ENCODE peak calls at places on chromosomes 11 and 22, in six cellular contexts. E, B, T, W, R and M are unnamed samples.

GRCh38 chr11:103978588-103979580 is 57.6 kb upstream of the DDI1 start:
- DNase-seq in E (no peak), B (no peak), T (no peak), W (no peak), R (no peak), M (no peak)

GRCh38 chr11:66692446-66692845 is 14.8 kb upstream of the RBM4B start:
- DNase-seq in E (no peak), B (no peak), T (no peak), W (no peak), R (no peak), M (no peak)

GRCh38 chr22:21726650-21727049 is 8.9 kb downstream of the YPEL1 start:
- DNase-seq in E (peak; percentile 20), B (no peak), T (peak; percentile 77), W (peak; percentile 57), R (no peak), M (peak; percentile 55)

GRCh38 chr11:13016415-13016814 is 7.3 kb downstream of the RASSF10 start:
- DNase-seq in E (no peak), B (no peak), T (no peak), W (no peak), R (peak; percentile 37), M (peak; percentile 1)

GRCh38 chr11:102323542-102324261 is 6.4 kb downstream of the BIRC3 start:
- DNase-seq in E (no peak), B (no peak), T (no peak), W (no peak), R (no peak), M (no peak)

GRCh38 chr22:30947821-30948454 is 20.6 kb downstream of the MORC2 start:
- DNase-seq in E (no peak), B (no peak), T (peak; percentile 15), W (peak; percentile 26), R (peak; percentile 63), M (peak; percentile 49)

GRCh38 chr11:569273-569885 is 6.9 kb upstream of the PHRF1 start:
- DNase-seq in E (no peak), B (no peak), T (no peak), W (no peak), R (no peak), M (no peak)

GRCh38 chr22:47816121-47816915 is 1053.9 kb downstream of the TBC1D22A start:
- DNase-seq in E (no peak), B (no peak), T (no peak), W (no peak), R (no peak), M (no peak)

GRCh38 chr22:23504522-23504921 is 75.6 kb downstream of the IGLL1 start:
- DNase-seq in E (no peak), B (no peak), T (no peak), W (no peak), R (no peak), M (peak; percentile 37)

GRCh38 chr11:119741369-119742262 is 12.6 kb upstream of the NECTIN1 start:
- DNase-seq in E (peak; percentile 58), B (no peak), T (peak; percentile 83), W (peak; percentile 21), R (peak; percentile 20), M (peak; percentile 56)

GRCh38 chr11:35144103-35144741 is 5.3 kb downstream of the CD44 start:
- DNase-seq in E (no peak), B (peak; percentile 85), T (no peak), W (no peak), R (no peak), M (peak; percentile 86)

GRCh38 chr22:19884161-19884953 is 29.7 kb upstream of the GNB1L start:
- DNase-seq in E (no peak), B (no peak), T (no peak), W (no peak), R (no peak), M (no peak)

GRCh38 chr22:41501209-41501608 is 32.3 kb downstream of the ACO2 start:
- DNase-seq in E (peak; percentile 33), B (peak; percentile 27), T (no peak), W (peak; percentile 23), R (peak; percentile 16), M (peak; percentile 48)

GRCh38 chr22:49962012-49962750 is 1.6 kb downstream of the PIM3 start:
- DNase-seq in E (peak; percentile 46), B (no peak), T (peak; percentile 64), W (peak; percentile 87), R (peak; percentile 96), M (peak; percentile 84)

GRCh38 chr11:102653744-102654291 is 28.7 kb upstream of the MMP20 start:
- DNase-seq in E (no peak), B (no peak), T (no peak), W (no peak), R (no peak), M (no peak)

GRCh38 chr11:35682230-35683195 is 19.9 kb downstream of the TRIM44 start:
- DNase-seq in E (no peak), B (no peak), T (no peak), W (no peak), R (peak; percentile 10), M (no peak)

GRCh38 chr11:114774599-114775365 is 96.5 kb downstream of the NXPE2 start:
- DNase-seq in E (peak; percentile 7), B (no peak), T (peak; percentile 68), W (peak; percentile 51), R (peak; percentile 49), M (peak; percentile 70)

GRCh38 chr11:132056689-132057088 is 686.3 kb downstream of the NTM start:
- DNase-seq in E (no peak), B (no peak), T (no peak), W (no peak), R (no peak), M (peak; percentile 11)

GRCh38 chr11:117096140-117096972 is 1.9 kb downstream of the SIK3 start:
- DNase-seq in E (no peak), B (peak; percentile 77), T (no peak), W (peak; percentile 78), R (no peak), M (peak; percentile 92)

GRCh38 chr11:60934790-60935605 is 10.7 kb downstream of the TMEM132A start:
- DNase-seq in E (no peak), B (no peak), T (no peak), W (no peak), R (no peak), M (no peak)

GRCh38 chr11:47236482-47236881 is 12.1 kb downstream of the ACP2 start:
- DNase-seq in E (no peak), B (no peak), T (no peak), W (no peak), R (peak; percentile 43), M (no peak)

GRCh38 chr11:119472186-119472855 is 49.3 kb upstream of the THY1 start:
- DNase-seq in E (no peak), B (no peak), T (no peak), W (peak; percentile 84), R (no peak), M (no peak)

GRCh38 chr11:63882555-63883242 is 34.3 kb downstream of the RCOR2 start:
- DNase-seq in E (no peak), B (no peak), T (no peak), W (no peak), R (no peak), M (peak; percentile 93)

GRCh38 chr11:121844016-121844415 is 272.0 kb downstream of the BLID start:
- DNase-seq in E (no peak), B (no peak), T (no peak), W (no peak), R (no peak), M (peak; percentile 4)

GRCh38 chr11:6995703-6996102 is 24.4 kb downstream of the ZNF214 start:
- DNase-seq in E (no peak), B (no peak), T (no peak), W (no peak), R (no peak), M (no peak)

GRCh38 chr22:45546333-45547015 is 43.8 kb downstream of the FBLN1 start:
- DNase-seq in E (no peak), B (no peak), T (no peak), W (no peak), R (no peak), M (no peak)

GRCh38 chr11:1330473-1330872 is 21.0 kb upstream of the TOLLIP start:
- DNase-seq in E (no peak), B (no peak), T (no peak), W (no peak), R (no peak), M (no peak)

GRCh38 chr11:72242141-72242540 is 1.8 kb downstream of the PHOX2A start:
- DNase-seq in E (no peak), B (no peak), T (no peak), W (no peak), R (no peak), M (no peak)

GRCh38 chr11:77213029-77213579 is 85.1 kb downstream of the MYO7A start:
- DNase-seq in E (no peak), B (no peak), T (no peak), W (no peak), R (no peak), M (no peak)

GRCh38 chr11:68839054-68839865 is 2.5 kb downstream of the CPT1A start:
- DNase-seq in E (peak; percentile 94), B (peak; percentile 59), T (peak; percentile 94), W (peak; percentile 86), R (peak; percentile 98), M (peak; percentile 98)
- TF ChIP-seq POLR2A in E (no peak), B (peak; percentile 77), T (peak; percentile 55), W (peak; percentile 15), R (peak; percentile 21), M (peak; percentile 83)

DNA sequence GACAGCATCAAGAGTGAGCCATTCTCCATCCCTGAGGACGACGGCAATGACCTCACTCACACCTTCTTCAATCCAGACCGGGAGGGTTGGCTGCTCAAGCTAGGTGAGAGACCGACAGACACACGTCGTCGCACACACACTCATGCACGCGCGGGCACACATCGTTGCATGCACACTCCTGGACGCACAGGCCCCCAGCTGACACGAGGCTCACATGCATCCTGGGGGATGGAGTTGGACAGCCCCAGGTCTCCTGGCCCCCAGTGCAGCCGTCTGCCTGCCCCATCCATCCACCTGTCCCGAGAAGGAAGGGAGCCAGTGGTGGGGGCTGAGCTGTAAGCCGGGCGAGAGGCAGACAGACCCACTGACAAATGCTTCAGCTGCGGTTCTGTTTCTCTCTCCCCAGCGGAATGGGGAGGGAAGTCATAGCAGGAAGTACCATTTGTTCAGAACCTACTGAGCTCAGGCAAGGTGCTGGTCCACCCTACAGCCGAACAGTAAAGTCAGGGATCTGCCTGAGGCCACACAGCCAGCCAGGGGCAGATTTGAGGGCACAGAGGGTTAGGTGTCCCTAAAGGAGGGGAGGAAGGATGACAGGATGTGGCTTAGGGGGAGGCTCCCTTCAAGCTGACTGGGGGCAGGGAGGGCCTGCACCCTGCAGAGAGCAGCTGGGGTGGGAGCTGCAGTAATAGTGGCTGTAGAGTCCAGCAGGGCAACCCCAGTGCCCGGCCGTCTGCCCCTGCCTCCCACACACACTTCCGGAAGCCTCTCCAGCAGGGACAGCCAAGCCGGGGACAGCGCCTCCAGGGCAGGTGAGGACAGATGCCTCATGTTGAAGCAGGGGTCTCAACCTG is 27.1 kb downstream of the CYTH4 start:
- DNase-seq in E (no peak), B (peak; percentile 55), T (peak; percentile 30), W (no peak), R (no peak), M (peak; percentile 92)
- H3K4me3 ChIP-seq in E (no peak overlapping the region), B (no peak overlapping the region), T (no peak overlapping the region), W (no peak overlapping the region), R (no peak overlapping the region), M (no peak overlapping the region)

GRCh38 chr11:44548032-44548695 is 17.3 kb upstream of the CD82 start:
- DNase-seq in E (no peak), B (no peak), T (no peak), W (no peak), R (no peak), M (no peak)
- TF ChIP-seq MYC in E (no peak), B (no peak), T (no peak), W (no peak), R (no peak), M (no peak)

DNA sequence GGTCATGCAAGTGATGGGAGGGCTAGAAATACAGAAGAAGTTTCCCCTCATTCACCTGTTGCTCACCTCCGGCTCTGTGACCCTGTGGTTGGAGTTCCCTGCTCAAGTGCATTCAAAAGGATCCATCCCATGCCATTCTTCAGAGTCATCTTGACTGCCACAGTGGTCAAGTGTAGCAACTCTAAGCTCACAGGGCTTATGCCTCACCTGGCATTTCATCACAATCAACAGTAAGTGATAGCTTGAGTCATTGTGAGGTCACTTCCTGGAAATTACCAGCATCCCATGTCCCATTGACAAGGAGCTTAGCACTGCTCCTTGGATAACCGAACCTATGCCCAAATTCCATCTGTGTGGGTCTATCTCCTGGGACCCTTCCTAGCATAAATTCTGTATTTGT is 55.6 kb downstream of the OR4C45 start:
- DNase-seq in E (no peak), B (no peak), T (no peak), W (no peak), R (no peak), M (no peak)
- TF ChIP-seq POLR2A in E (no peak), B (no peak), T (no peak), W (no peak), R (no peak), M (no peak)